ENCODE peak calls at places on chromosomes 1 and 21, in six cellular contexts. H is K562, A is heart right ventricle, J is upper lobe of right lung, I is left ventricle myocardium inferior, K is adrenal gland. M is an unnamed sample.
A peak's percentile ranks its signal among the peaks of the same experiment; 100 is the strongest.

GRCh38 chr21:26840206-26840605 is 5.0 kb downstream of the ADAMTS1 start:
- DNase-seq in J (no peak), I (no peak), K (no peak), A (peak; percentile 13), H (no peak), M (no peak)

GRCh38 chr1:94884101-94884875 is 42.6 kb downstream of the CNN3 start:
- DNase-seq in K (no peak), A (no peak), H (no peak), I (no peak), J (no peak), M (no peak)

GRCh38 chr1:41545996-41546938 is 61.8 kb upstream of the EDN2 start:
- DNase-seq in H (no peak), J (peak; percentile 37), I (no peak), K (no peak), A (no peak), M (no peak)

GRCh38 chr1:27430903-27431653 is 38.7 kb downstream of the GPR3 start:
- DNase-seq in K (peak; percentile 56), J (no peak), H (no peak), I (no peak), A (peak; percentile 50), M (peak; percentile 39)

GRCh38 chr1:192539450-192540132 is 36.0 kb upstream of the RGS1 start:
- DNase-seq in K (no peak), A (no peak), J (no peak), I (no peak), H (no peak), M (no peak)

GRCh38 chr1:14095001-14095400 is 395.0 kb downstream of the PRDM2 start:
- DNase-seq in A (no peak), K (no peak), H (peak; percentile 60), I (no peak), J (no peak), M (peak; percentile 16)

GRCh38 chr1:160834945-160835565 is 27.6 kb downstream of the CD244 start:
- DNase-seq in I (no peak), A (peak; percentile 17), J (no peak), K (no peak), H (peak; percentile 42), M (peak; percentile 55)

GRCh38 chr21:46079357-46080170 is 18.3 kb upstream of the COL6A2 start:
- DNase-seq in J (peak; percentile 59), I (no peak), A (no peak), K (peak; percentile 36), H (no peak), M (no peak)

GRCh38 chr1:175530981-175531380 is 212.4 kb downstream of the TNR start:
- DNase-seq in I (no peak), A (no peak), J (no peak), K (no peak), H (no peak), M (no peak)

GRCh38 chr1:50231209-50231608 is 122.5 kb downstream of the ELAVL4 start:
- DNase-seq in I (no peak), A (no peak), J (no peak), H (no peak), K (no peak), M (no peak)

GRCh38 chr1:91397605-91398004 is 7.0 kb downstream of the HFM1 start:
- DNase-seq in K (no peak), H (no peak), A (no peak), I (no peak), J (no peak), M (no peak)

GRCh38 chr1:15153184-15153841 is at the start of gene TMEM51:
- DNase-seq in J (peak; percentile 90), A (peak; percentile 56), K (peak; percentile 79), H (peak; percentile 87), I (peak; percentile 79), M (peak; percentile 81)

GRCh38 chr1:18256318-18257235 is 149.0 kb downstream of the IGSF21 start:
- DNase-seq in J (no peak), A (peak; percentile 44), H (peak; percentile 79), I (peak; percentile 27), K (peak; percentile 59), M (peak; percentile 21)

GRCh38 chr1:224430511-224431113 is 4.0 kb downstream of the WDR26 start:
- DNase-seq in I (no peak), A (peak; percentile 47), K (no peak), J (no peak), H (peak; percentile 36), M (peak; percentile 40)

GRCh38 chr1:225578247-225578646 is 74.7 kb downstream of the ENAH start:
- DNase-seq in H (no peak), I (no peak), K (no peak), J (no peak), A (no peak), M (no peak)

GRCh38 chr1:209349372-209350324 is 233.9 kb upstream of the CAMK1G start:
- DNase-seq in J (no peak), H (no peak), A (no peak), K (no peak), I (no peak), M (no peak)

GRCh38 chr1:27990920-27991537 is 31.3 kb downstream of the XKR8 start:
- DNase-seq in A (no peak), I (no peak), J (no peak), H (no peak), K (no peak), M (no peak)

GRCh38 chr1:159436469-159436868 is 3.1 kb upstream of the OR10J1 start:
- DNase-seq in H (no peak), A (no peak), K (no peak), I (no peak), J (no peak), M (no peak)

GRCh38 chr1:110948038-110948810 is 15.5 kb downstream of the LRIF1 start:
- DNase-seq in K (no peak), I (no peak), A (no peak), H (no peak), J (no peak), M (no peak)

GRCh38 chr1:44881011-44881632 is 38.1 kb upstream of the PTCH2 start:
- DNase-seq in I (no peak), K (peak; percentile 85), A (peak; percentile 15), H (no peak), J (no peak), M (no peak)

GRCh38 chr1:43540653-43541071 is 10.0 kb downstream of the PTPRF start:
- DNase-seq in A (no peak), I (no peak), H (no peak), K (peak; percentile 79), J (no peak), M (no peak)

GRCh38 chr1:216221260-216221700 is 202.0 kb downstream of the USH2A start:
- DNase-seq in K (peak; percentile 70), A (peak; percentile 31), J (no peak), H (no peak), I (no peak), M (peak; percentile 71)

GRCh38 chr1:153359241-153359640 is 1.6 kb downstream of the S100A9 start:
- DNase-seq in H (no peak), A (no peak), I (no peak), J (no peak), K (peak; percentile 39), M (no peak)

GRCh38 chr1:47442202-47442601 is 4.4 kb downstream of the FOXD2 start:
- DNase-seq in H (no peak), A (no peak), I (no peak), K (no peak), J (no peak), M (no peak)

GRCh38 chr1:222104661-222105392 is 362.9 kb upstream of the DUSP10 start:
- DNase-seq in K (no peak), A (no peak), H (no peak), J (no peak), I (no peak), M (no peak)

GRCh38 chr1:2784854-2785630 is 16.5 kb downstream of the TTC34 start:
- DNase-seq in J (no peak), A (no peak), H (no peak), I (no peak), K (no peak), M (no peak)

GRCh38 chr1:29933110-29933509 is 696.8 kb downstream of the PTPRU start:
- DNase-seq in A (no peak), K (no peak), H (no peak), I (no peak), J (no peak), M (no peak)

GRCh38 chr1:151144474-151145157 is 1.8 kb downstream of the SEMA6C start:
- DNase-seq in H (no peak), I (no peak), A (no peak), J (no peak), K (peak; percentile 48), M (no peak)

GRCh38 chr1:160358073-160358472 is 8.8 kb upstream of the NHLH1 start:
- DNase-seq in H (no peak), J (no peak), K (no peak), I (no peak), A (no peak), M (no peak)

GRCh38 chr1:7692038-7692437 is 79.1 kb upstream of the VAMP3 start:
- DNase-seq in I (no peak), H (no peak), A (no peak), J (no peak), K (no peak), M (no peak)
- H3K27me3 ChIP-seq in I (peaks cover 17% of the 10 kb centered on the region), H (peaks cover 63% of the 10 kb centered on the region), A (no peaks in the 10 kb centered on the region), J (peaks cover 5% of the 10 kb centered on the region), K (no peaks in the 10 kb centered on the region), M (no peaks in the 10 kb centered on the region)

GRCh38 chr1:19449454-19450228 is 35.7 kb downstream of the CAPZB start:
- DNase-seq in I (no peak), J (no peak), A (no peak), H (no peak), K (no peak), M (no peak)

GRCh38 chr1:19452221-19452663 is 33.1 kb downstream of the CAPZB start:
- DNase-seq in H (no peak), I (peak; percentile 67), A (no peak), K (no peak), J (no peak), M (no peak)

GRCh38 chr1:19448491-19449439 is 36.6 kb downstream of the CAPZB start:
- DNase-seq in K (peak; percentile 92), I (peak; percentile 66), H (no peak), J (no peak), A (peak; percentile 73), M (no peak)

GRCh38 chr1:19453843-19454242 is 31.5 kb downstream of the CAPZB start:
- DNase-seq in H (no peak), I (peak; percentile 47), J (no peak), A (no peak), K (no peak), M (no peak)

GRCh38 chr1:19450811-19451564 is 34.4 kb downstream of the CAPZB start:
- DNase-seq in J (no peak), H (no peak), K (peak; percentile 80), I (no peak), A (no peak), M (peak; percentile 92)
- H3K4me1 ChIP-seq in J (peaks cover 91% of the 10 kb centered on the region), H (peaks cover 6% of the 10 kb centered on the region), K (peaks cover 93% of the 10 kb centered on the region), I (peaks cover 99% of the 10 kb centered on the region), A (peaks cover 78% of the 10 kb centered on the region), M (peaks cover 22% of the 10 kb centered on the region)

GRCh38 chr1:117842408-117843170 is 86.8 kb downstream of the GDAP2 start:
- DNase-seq in A (no peak), K (no peak), J (no peak), I (no peak), H (peak; percentile 33), M (peak; percentile 2)
- H3K27me3 ChIP-seq in A (no peaks in the 10 kb centered on the region), K (no peaks in the 10 kb centered on the region), J (no peaks in the 10 kb centered on the region), I (no peaks in the 10 kb centered on the region), H (no peaks in the 10 kb centered on the region), M (no peaks in the 10 kb centered on the region)

DNA sequence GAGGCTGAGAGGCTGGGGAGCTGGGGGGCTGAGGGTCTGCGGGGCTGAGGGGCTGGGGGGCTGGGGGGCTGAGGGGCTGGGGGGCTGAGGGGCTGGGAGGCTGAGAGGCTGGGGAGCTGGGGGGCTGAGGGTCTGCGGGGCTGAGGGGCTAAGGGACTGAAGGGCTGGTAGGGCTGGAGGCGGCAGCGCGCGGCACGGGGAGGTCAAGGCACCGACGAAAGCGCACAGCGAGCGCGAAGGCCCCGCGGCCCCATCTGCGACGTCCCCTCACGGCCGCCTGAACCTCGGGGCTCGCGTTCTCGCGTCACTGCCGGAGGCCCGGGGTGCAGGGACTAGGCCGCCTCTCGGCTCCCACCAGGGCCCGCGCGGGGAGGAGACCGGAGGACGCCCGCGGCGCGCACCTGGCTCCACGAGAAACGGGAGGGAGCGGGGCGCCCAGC is 356 bp downstream of the INTS11 start:
- DNase-seq in J (no peak), K (no peak), I (no peak), H (no peak), A (no peak), M (no peak)
- H3K4me1 ChIP-seq in J (peaks cover 27% of the 10 kb centered on the region), K (peaks cover 33% of the 10 kb centered on the region), I (peaks cover 91% of the 10 kb centered on the region), H (peaks cover 22% of the 10 kb centered on the region), A (peaks cover 48% of the 10 kb centered on the region), M (no peaks in the 10 kb centered on the region)